ENCODE peak calls at places on chromosomes 5 and 9, in ten cellular contexts. L, T, C, U, O, E, Y, I, R and W are unnamed samples.

GRCh38 chr9:136533775-136534157 is 12.1 kb downstream of the NOTCH1 start:
- DNase-seq in L (no peak), T (peak), C (peak), U (no peak), O (no peak), E (no peak), Y (no peak), I (no peak), R (peak), W (no peak)

GRCh38 chr9:11558043-11558442 is 945.2 kb upstream of the PTPRD start:
- DNase-seq in L (no peak), T (no peak), C (no peak), U (no peak), O (no peak), E (no peak), Y (no peak), I (no peak), R (no peak), W (no peak)

GRCh38 chr9:64773491-64773931 is 511.5 kb downstream of the FOXD4L5 start:
- DNase-seq in L (no peak), T (peak), C (peak), U (no peak), O (no peak), E (no peak), Y (no peak), I (no peak), R (peak), W (no peak)

GRCh38 chr5:56910123-56910951 is 941 bp downstream of the SETD9 start:
- DNase-seq in L (peak), T (peak), C (peak), U (peak), O (peak), E (peak), Y (peak), I (peak), R (no peak), W (peak)

GRCh38 chr9:26369096-26369495 is 523.5 kb downstream of the CAAP1 start:
- DNase-seq in L (no peak), T (no peak), C (no peak), U (no peak), O (no peak), E (no peak), Y (no peak), I (no peak), R (peak), W (no peak)

GRCh38 chr5:15885156-15885555 is 294.4 kb downstream of the MARCHF11 start:
- DNase-seq in L (no peak), T (no peak), C (no peak), U (no peak), O (no peak), E (no peak), Y (no peak), I (peak), R (peak), W (no peak)

GRCh38 chr5:54457094-54457531 is 1.6 kb downstream of the HSPB3 start:
- DNase-seq in L (no peak), T (no peak), C (no peak), U (no peak), O (no peak), E (no peak), Y (peak), I (peak), R (peak), W (peak)

GRCh38 chr9:114112778-114113585 is 13.9 kb upstream of the KIF12 start:
- DNase-seq in L (no peak), T (no peak), C (peak), U (no peak), O (no peak), E (no peak), Y (peak), I (peak), R (peak), W (peak)

GRCh38 chr5:113330533-113331200 is 104.1 kb downstream of the TSSK1B start:
- DNase-seq in L (peak), T (no peak), C (no peak), U (peak), O (peak), E (peak), Y (peak), I (peak), R (peak), W (peak)

GRCh38 chr9:78017294-78017693 is 14.3 kb downstream of the GNAQ start:
- DNase-seq in L (no peak), T (no peak), C (no peak), U (no peak), O (no peak), E (no peak), Y (no peak), I (no peak), R (no peak), W (no peak)

GRCh38 chr9:111957856-111958631 is 61.4 kb downstream of the UGCG start:
- DNase-seq in L (no peak), T (peak), C (no peak), U (peak), O (no peak), E (peak), Y (no peak), I (peak), R (peak), W (no peak)

GRCh38 chr9:121598167-121599000 is 53.0 kb upstream of the DAB2IP start:
- DNase-seq in L (no peak), T (no peak), C (peak), U (no peak), O (no peak), E (peak), Y (peak), I (peak), R (peak), W (peak)

GRCh38 chr9:107738789-107739188 is 249.2 kb upstream of the KLF4 start:
- DNase-seq in L (no peak), T (no peak), C (no peak), U (no peak), O (no peak), E (no peak), Y (no peak), I (peak), R (no peak), W (no peak)

GRCh38 chr5:144120781-144121180 is 49.7 kb downstream of the YIPF5 start:
- DNase-seq in L (no peak), T (no peak), C (no peak), U (no peak), O (no peak), E (no peak), Y (no peak), I (no peak), R (no peak), W (no peak)